ENCODE peak calls at places on chromosomes 12 and 14, in four cellular contexts. F is amniotic epithelial cell, R is NCI-H460, Y is HS-5. T is an unnamed sample.

GRCh38 chr12:56898938-56899337 is 35.3 kb downstream of the SDR9C7 start:
- DNase-seq in R (no peak), F (no peak), Y (no peak), T (no peak)

GRCh38 chr14:97827746-97828145 is 1030.6 kb downstream of the VRK1 start:
- DNase-seq in F (no peak), R (no peak), Y (no peak), T (no peak)

GRCh38 chr12:2454778-2455177 is 340.0 kb upstream of the FKBP4 start:
- DNase-seq in Y (no peak), R (no peak), F (no peak), T (no peak)

GRCh38 chr12:126219654-126220279 is 1154.5 kb downstream of the AACS start:
- DNase-seq in R (no peak), F (peak), Y (peak), T (no peak)

GRCh38 chr14:97995571-97995970 is 1198.4 kb downstream of the VRK1 start:
- DNase-seq in F (no peak), R (no peak), Y (no peak), T (no peak)

GRCh38 chr12:122888232-122888752 is 7.6 kb downstream of the VPS37B start:
- DNase-seq in R (no peak), Y (no peak), F (peak), T (peak)

GRCh38 chr12:109770861-109771670 is 57.4 kb downstream of the FAM222A start:
- DNase-seq in F (no peak), R (no peak), Y (no peak), T (no peak)

GRCh38 chr12:120649442-120650248 is 9.2 kb downstream of the CABP1 start:
- DNase-seq in R (no peak), Y (no peak), F (no peak), T (no peak)

GRCh38 chr12:27554421-27555186 is 30.6 kb downstream of the PPFIBP1 start:
- DNase-seq in Y (no peak), R (no peak), F (peak), T (no peak)

GRCh38 chr12:1422604-1423315 is 171.6 kb downstream of the FBXL14 start:
- DNase-seq in F (no peak), R (no peak), Y (no peak), T (no peak)

GRCh38 chr12:113106361-113106760 is 29.2 kb downstream of the RASAL1 start:
- DNase-seq in Y (no peak), F (no peak), R (no peak), T (no peak)

GRCh38 chr12:1838994-1839365 is 18.6 kb downstream of the LRTM2 start:
- DNase-seq in F (no peak), R (no peak), Y (no peak), T (no peak)